ENCODE peak calls at places on chromosomes 6 and 20, in four cellular contexts. C, K, E and O are unnamed samples.

GRCh38 chr6:1468126-1468525 is 78.8 kb downstream of the FOXF2 start:
- DNase-seq in C (no peak), K (no peak), E (no peak), O (peak)

GRCh38 chr20:46683939-46684750 is 5.1 kb downstream of the TP53RK start:
- DNase-seq in E (no peak), C (no peak), K (no peak), O (peak)

GRCh38 chr6:31897612-31898199 is at the start of gene EHMT2:
- DNase-seq in K (peak), C (peak), E (peak), O (peak)

GRCh38 chr6:116682334-116682712 is 1.3 kb downstream of the KPNA5 start:
- DNase-seq in K (no peak), C (no peak), E (peak), O (no peak)

GRCh38 chr20:47688385-47689381 is 96.6 kb downstream of the SULF2 start:
- DNase-seq in E (no peak), K (no peak), C (no peak), O (peak)

GRCh38 chr6:1657116-1657776 is 47.5 kb downstream of the FOXC1 start:
- DNase-seq in E (no peak), C (no peak), K (peak), O (no peak)

GRCh38 chr6:15017251-15017650 is 228.6 kb upstream of the JARID2 start:
- DNase-seq in K (peak), E (no peak), C (no peak), O (peak)

GRCh38 chr6:46781478-46782378 is 11.5 kb upstream of the MEP1A start:
- DNase-seq in K (peak), E (peak), C (peak), O (peak)

GRCh38 chr6:50361641-50362331 is 312.1 kb upstream of the DEFB112 start:
- DNase-seq in K (no peak), E (no peak), C (no peak), O (no peak)

GRCh38 chr6:45591306-45591705 is 213.6 kb upstream of the SUPT3H start:
- DNase-seq in E (no peak), C (no peak), K (no peak), O (no peak)

GRCh38 chr6:128719786-128720185 is 163.2 kb upstream of the LAMA2 start:
- DNase-seq in E (no peak), K (no peak), C (no peak), O (no peak)

GRCh38 chr6:106747139-106747538 is 117.8 kb downstream of the QRSL1 start:
- DNase-seq in K (no peak), C (no peak), E (no peak), O (no peak)

GRCh38 chr6:160139420-160139851 is 17.8 kb downstream of the SLC22A1 start:
- DNase-seq in E (no peak), K (no peak), C (no peak), O (no peak)

GRCh38 chr6:36874016-36874442 is 574 bp downstream of the PPIL1 start:
- DNase-seq in C (no peak), K (no peak), E (no peak), O (no peak)

GRCh38 chr6:32459781-32460424 is 20.2 kb downstream of the HLA-DRA start:
- DNase-seq in C (no peak), K (no peak), E (no peak), O (no peak)